ENCODE peak calls at places on chromosomes 4 and X, in six cellular contexts. F is M059J, G is iris pigment epithelial cell, X is left ventricle myocardium superior, Q is cardiac fibroblast, T is left ventricle myocardium inferior. J is an unnamed sample.

GRCh38 chr4:77959566-77960338 is 97.1 kb downstream of the MRPL1 start:
- DNase-seq in T (no peak), Q (peak), X (no peak), F (peak), G (peak), J (peak)

GRCh38 chr4:186596346-186596745 is 41.0 kb upstream of the MTNR1A start:
- DNase-seq in T (no peak), F (no peak), X (no peak), Q (no peak), G (no peak), J (no peak)

GRCh38 chr4:8908206-8908893 is 36.7 kb upstream of the HMX1 start:
- DNase-seq in Q (no peak), F (no peak), T (no peak), G (no peak), X (no peak), J (no peak)

GRCh38 chr4:47085661-47086060 is 54.3 kb downstream of the GABRB1 start:
- DNase-seq in F (no peak), G (no peak), T (no peak), X (no peak), Q (no peak), J (no peak)

GRCh38 chrX:137568741-137569469 is 3.0 kb downstream of the ZIC3 start:
- DNase-seq in Q (no peak), X (no peak), G (no peak), T (no peak), F (no peak), J (no peak)

GRCh38 chr4:8215001-8215427 is 15.9 kb downstream of the SH3TC1 start:
- DNase-seq in G (peak), F (peak), X (no peak), T (no peak), Q (peak), J (peak)

GRCh38 chr4:52627876-52628275 is 31.2 kb downstream of the USP46 start:
- DNase-seq in F (no peak), Q (no peak), T (no peak), G (no peak), X (no peak), J (no peak)

GRCh38 chrX:8731579-8732395 is at the start of gene ANOS1:
- DNase-seq in F (peak), Q (no peak), X (peak), T (peak), G (no peak), J (no peak)

GRCh38 chrX:19673334-19674040 is 158.2 kb upstream of the MAP3K15 start:
- DNase-seq in F (peak), X (peak), G (peak), T (peak), Q (peak), J (peak)

GRCh38 chr4:80459918-80460473 is 124.5 kb downstream of the CFAP299 start:
- DNase-seq in X (no peak), Q (no peak), T (no peak), F (no peak), G (no peak), J (no peak)

GRCh38 chr4:146450524-146450923 is 71.2 kb downstream of the SLC10A7 start:
- DNase-seq in G (peak), F (peak), Q (peak), X (no peak), T (no peak), J (peak)

GRCh38 chrX:109847257-109848187 is 114.5 kb upstream of the ACSL4 start:
- DNase-seq in Q (peak), G (peak), T (no peak), F (peak), X (no peak), J (peak)

GRCh38 chr4:118032691-118033090 is 1.6 kb upstream of the NDST3 start:
- DNase-seq in F (peak), T (no peak), G (peak), X (no peak), Q (no peak), J (no peak)

GRCh38 chr4:6742989-6743388 is 27.0 kb downstream of the BLOC1S4 start:
- DNase-seq in F (no peak), X (no peak), Q (no peak), G (no peak), T (no peak), J (no peak)

J was measured in RPMI7951.